ENCODE peak calls at places on chromosomes 5 and 9, in four cellular contexts. One of them, this sample, is unnamed. For H3K4me1, the result is how much of the 10 kb centered on the place peaks cover.

GRCh38 chr9:105835721-105836120 is 141.4 kb downstream of the TMEM38B start:
- DNase-seq in vagina: no peak
- DNase-seq in effector memory CD4-positive, alpha-beta T cell: no peak
- DNase-seq in astrocyte: no peak
- DNase-seq in this sample: no peak

GRCh38 chr9:112239708-112240107 is 64.6 kb upstream of the SUSD1 start:
- DNase-seq in vagina: no peak
- DNase-seq in effector memory CD4-positive, alpha-beta T cell: no peak
- DNase-seq in astrocyte: no peak
- DNase-seq in this sample: no peak

GRCh38 chr9:130206579-130206978 is 34.4 kb downstream of the NCS1 start:
- DNase-seq in vagina: no peak
- DNase-seq in effector memory CD4-positive, alpha-beta T cell: no peak
- DNase-seq in astrocyte: no peak
- DNase-seq in this sample: no peak

GRCh38 chr5:180590543-180591248 is 603 bp downstream of the SCGB3A1 start:
- DNase-seq in vagina: no peak
- DNase-seq in effector memory CD4-positive, alpha-beta T cell: no peak
- DNase-seq in astrocyte: no peak
- DNase-seq in this sample: no peak

GRCh38 chr9:28050046-28050445 is 476.8 kb upstream of the C9orf72 start:
- DNase-seq in vagina: no peak
- DNase-seq in effector memory CD4-positive, alpha-beta T cell: no peak
- DNase-seq in astrocyte: no peak
- DNase-seq in this sample: no peak

GRCh38 chr9:134880484-134881312 is at the start of gene FCN2:
- DNase-seq in vagina: no peak
- DNase-seq in effector memory CD4-positive, alpha-beta T cell: no peak
- DNase-seq in astrocyte: no peak
- DNase-seq in this sample: no peak

GRCh38 chr5:59506285-59506877 is 387.1 kb downstream of the PDE4D start:
- DNase-seq in vagina: no peak
- DNase-seq in effector memory CD4-positive, alpha-beta T cell: no peak
- DNase-seq in astrocyte: no peak
- DNase-seq in this sample: peak

GRCh38 chr9:10062629-10063395 is 550.0 kb downstream of the PTPRD start:
- DNase-seq in vagina: no peak
- DNase-seq in effector memory CD4-positive, alpha-beta T cell: no peak
- DNase-seq in astrocyte: peak
- DNase-seq in this sample: no peak

GRCh38 chr5:55585266-55585610 is 50.5 kb upstream of the PLPP1 start:
- DNase-seq in vagina: no peak
- DNase-seq in effector memory CD4-positive, alpha-beta T cell: no peak
- DNase-seq in astrocyte: no peak
- DNase-seq in this sample: no peak

GRCh38 chr9:22142681-22143080 is 133.6 kb upstream of the CDKN2B start:
- DNase-seq in vagina: no peak
- DNase-seq in effector memory CD4-positive, alpha-beta T cell: no peak
- DNase-seq in astrocyte: peak
- DNase-seq in this sample: peak

GRCh38 chr9:31321256-31321655 is 1063.2 kb upstream of the ACO1 start:
- DNase-seq in vagina: no peak
- DNase-seq in effector memory CD4-positive, alpha-beta T cell: no peak
- DNase-seq in astrocyte: no peak
- DNase-seq in this sample: no peak

GRCh38 chr9:106479679-106480078 is 383.3 kb upstream of the ZNF462 start:
- DNase-seq in vagina: no peak
- DNase-seq in effector memory CD4-positive, alpha-beta T cell: no peak
- DNase-seq in astrocyte: peak
- DNase-seq in this sample: peak

GRCh38 chr5:96567188-96567587 is 95.0 kb upstream of the CAST start:
- DNase-seq in vagina: no peak
- DNase-seq in effector memory CD4-positive, alpha-beta T cell: no peak
- DNase-seq in astrocyte: peak
- DNase-seq in this sample: peak

GRCh38 chr9:70753311-70753710 is 338.9 kb upstream of the KLF9 start:
- DNase-seq in vagina: no peak
- DNase-seq in effector memory CD4-positive, alpha-beta T cell: no peak
- DNase-seq in astrocyte: no peak
- DNase-seq in this sample: no peak

GRCh38 chr5:1874348-1874747 is 8.4 kb downstream of the IRX4 start:
- DNase-seq in vagina: no peak
- DNase-seq in effector memory CD4-positive, alpha-beta T cell: no peak
- DNase-seq in astrocyte: no peak
- DNase-seq in this sample: no peak

GRCh38 chr9:84697494-84698114 is 28.1 kb downstream of the NTRK2 start:
- DNase-seq in vagina: no peak
- DNase-seq in effector memory CD4-positive, alpha-beta T cell: no peak
- DNase-seq in astrocyte: peak
- DNase-seq in this sample: peak

GRCh38 chr5:178236126-178236525 is 3.5 kb upstream of the PHYKPL start:
- DNase-seq in vagina: no peak
- DNase-seq in effector memory CD4-positive, alpha-beta T cell: no peak
- DNase-seq in astrocyte: no peak
- DNase-seq in this sample: no peak

GRCh38 chr5:15834596-15835245 is 334.7 kb downstream of the FBXL7 start:
- DNase-seq in vagina: no peak
- DNase-seq in effector memory CD4-positive, alpha-beta T cell: no peak
- DNase-seq in astrocyte: peak
- DNase-seq in this sample: no peak

GRCh38 chr9:13450723-13451122 is 171.2 kb upstream of the MPDZ start:
- DNase-seq in vagina: no peak
- DNase-seq in effector memory CD4-positive, alpha-beta T cell: no peak
- DNase-seq in astrocyte: peak
- DNase-seq in this sample: peak

GRCh38 chr9:124786881-124787573 is 10.1 kb downstream of the OLFML2A start:
- DNase-seq in vagina: peak
- DNase-seq in effector memory CD4-positive, alpha-beta T cell: no peak
- DNase-seq in astrocyte: no peak
- DNase-seq in this sample: peak

GRCh38 chr9:115882911-115883310 is 270.7 kb upstream of the PAPPA start:
- DNase-seq in vagina: no peak
- DNase-seq in effector memory CD4-positive, alpha-beta T cell: no peak
- DNase-seq in astrocyte: no peak
- DNase-seq in this sample: no peak

GRCh38 chr9:116935149-116935897 is 248.2 kb downstream of the TRIM32 start:
- DNase-seq in vagina: no peak
- DNase-seq in effector memory CD4-positive, alpha-beta T cell: no peak
- DNase-seq in astrocyte: no peak
- DNase-seq in this sample: no peak

GRCh38 chr9:130243015-130243881 is 22.3 kb upstream of the HMCN2 start:
- DNase-seq in vagina: no peak
- DNase-seq in effector memory CD4-positive, alpha-beta T cell: peak
- DNase-seq in astrocyte: no peak
- DNase-seq in this sample: peak

GRCh38 chr5:88694087-88694703 is 188.8 kb downstream of the MEF2C start:
- DNase-seq in vagina: no peak
- DNase-seq in effector memory CD4-positive, alpha-beta T cell: no peak
- DNase-seq in astrocyte: no peak
- DNase-seq in this sample: no peak

GRCh38 chr5:146880985-146881384 is 2.4 kb upstream of the PPP2R2B start:
- DNase-seq in vagina: no peak
- DNase-seq in effector memory CD4-positive, alpha-beta T cell: no peak
- DNase-seq in astrocyte: no peak
- DNase-seq in this sample: no peak

GRCh38 chr9:111356567-111357244 is 26.7 kb upstream of the OR2K2 start:
- DNase-seq in vagina: no peak
- DNase-seq in effector memory CD4-positive, alpha-beta T cell: no peak
- DNase-seq in astrocyte: peak
- DNase-seq in this sample: peak

GRCh38 chr5:33843579-33843978 is 48.2 kb downstream of the ADAMTS12 start:
- DNase-seq in vagina: no peak
- DNase-seq in effector memory CD4-positive, alpha-beta T cell: no peak
- DNase-seq in astrocyte: peak
- DNase-seq in this sample: no peak

GRCh38 chr5:82599030-82599429 is 320.9 kb upstream of the RPS23 start:
- DNase-seq in vagina: no peak
- DNase-seq in effector memory CD4-positive, alpha-beta T cell: no peak
- DNase-seq in astrocyte: no peak
- DNase-seq in this sample: no peak

GRCh38 chr9:4828776-4829175 is 36.0 kb downstream of the RCL1 start:
- DNase-seq in vagina: no peak
- DNase-seq in effector memory CD4-positive, alpha-beta T cell: no peak
- DNase-seq in astrocyte: peak
- DNase-seq in this sample: peak

GRCh38 chr5:135869151-135869737 is 26.4 kb downstream of the IL9 start:
- DNase-seq in vagina: no peak
- DNase-seq in effector memory CD4-positive, alpha-beta T cell: no peak
- DNase-seq in astrocyte: no peak
- DNase-seq in this sample: no peak

GRCh38 chr9:6645153-6646027 is at the start of gene GLDC:
- DNase-seq in vagina: no peak
- DNase-seq in effector memory CD4-positive, alpha-beta T cell: peak
- DNase-seq in astrocyte: no peak
- DNase-seq in this sample: no peak

GRCh38 chr9:111427186-111427585 is 57.0 kb downstream of the ECPAS start:
- DNase-seq in vagina: no peak
- DNase-seq in effector memory CD4-positive, alpha-beta T cell: no peak
- DNase-seq in astrocyte: peak
- DNase-seq in this sample: no peak

GRCh38 chr5:96868603-96869371 is 7.5 kb upstream of the ERAP2 start:
- DNase-seq in vagina: no peak
- DNase-seq in effector memory CD4-positive, alpha-beta T cell: no peak
- DNase-seq in astrocyte: peak
- DNase-seq in this sample: peak

GRCh38 chr5:82610686-82611085 is 332.5 kb upstream of the RPS23 start:
- DNase-seq in vagina: no peak
- DNase-seq in effector memory CD4-positive, alpha-beta T cell: no peak
- DNase-seq in astrocyte: no peak
- DNase-seq in this sample: no peak

GRCh38 chr9:34993502-34994428 is 4.2 kb downstream of the DNAJB5 start:
- DNase-seq in vagina: peak
- DNase-seq in effector memory CD4-positive, alpha-beta T cell: no peak
- DNase-seq in astrocyte: peak
- DNase-seq in this sample: peak
- H3K4me1 ChIP-seq in vagina: half or more
- H3K4me1 ChIP-seq in effector memory CD4-positive, alpha-beta T cell: under half
- H3K4me1 ChIP-seq in astrocyte: half or more
- H3K4me1 ChIP-seq in this sample: under half

GRCh38 chr5:52948418-52949076 is 40.6 kb upstream of the ITGA2 start:
- DNase-seq in vagina: no peak
- DNase-seq in effector memory CD4-positive, alpha-beta T cell: peak
- DNase-seq in astrocyte: peak
- DNase-seq in this sample: peak

GRCh38 chr5:52945040-52945439 is 44.1 kb upstream of the ITGA2 start:
- DNase-seq in vagina: no peak
- DNase-seq in effector memory CD4-positive, alpha-beta T cell: no peak
- DNase-seq in astrocyte: no peak
- DNase-seq in this sample: no peak

GRCh38 chr5:52947851-52948250 is 41.3 kb upstream of the ITGA2 start:
- DNase-seq in vagina: no peak
- DNase-seq in effector memory CD4-positive, alpha-beta T cell: no peak
- DNase-seq in astrocyte: peak
- DNase-seq in this sample: no peak

GRCh38 chr5:52943808-52944207 is 45.3 kb upstream of the ITGA2 start:
- DNase-seq in vagina: no peak
- DNase-seq in effector memory CD4-positive, alpha-beta T cell: no peak
- DNase-seq in astrocyte: no peak
- DNase-seq in this sample: no peak

DNA sequence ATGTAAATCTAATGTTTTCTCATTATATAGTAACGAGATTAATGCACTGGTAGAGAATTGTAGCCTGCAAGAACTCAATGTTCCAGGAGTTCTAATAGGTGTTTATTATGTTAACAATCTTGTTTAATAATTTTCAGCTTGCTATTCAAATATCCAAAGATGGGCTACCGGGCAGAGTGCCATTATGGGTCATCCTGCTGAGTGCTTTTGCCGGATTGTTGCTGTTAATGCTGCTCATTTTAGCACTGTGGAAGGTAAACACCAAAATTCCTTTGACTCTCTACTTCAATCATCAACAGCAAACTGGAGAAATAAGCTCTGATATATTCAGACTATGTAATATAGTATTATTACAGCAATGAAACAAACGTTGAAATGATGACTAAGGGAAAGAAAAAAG is 41.9 kb upstream of the ITGA2 start:
- DNase-seq in vagina: no peak
- DNase-seq in effector memory CD4-positive, alpha-beta T cell: no peak
- DNase-seq in astrocyte: no peak
- DNase-seq in this sample: no peak
- H3K4me1 ChIP-seq in vagina: under half
- H3K4me1 ChIP-seq in effector memory CD4-positive, alpha-beta T cell: under half
- H3K4me1 ChIP-seq in astrocyte: under half
- H3K4me1 ChIP-seq in this sample: under half

DNA sequence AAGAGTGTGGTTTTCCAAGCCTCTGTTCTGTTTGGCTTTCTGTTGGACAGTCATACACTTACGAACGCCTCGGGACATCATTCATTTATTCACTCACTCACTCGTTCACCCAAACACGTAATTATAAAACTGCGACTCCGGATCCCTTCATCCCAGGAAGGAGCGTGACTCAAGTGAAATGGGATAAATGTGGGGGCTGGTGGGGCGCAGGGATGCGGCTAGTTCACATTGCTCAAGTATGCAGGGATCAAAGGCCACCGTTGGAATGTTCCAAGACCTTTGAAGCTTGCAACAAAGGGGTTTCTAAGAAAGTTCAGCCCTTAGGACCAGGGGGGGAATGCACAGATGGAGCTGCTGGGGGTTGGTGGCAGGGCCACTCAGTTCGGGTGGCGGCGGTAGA is 64.2 kb downstream of the CFAP77 start:
- DNase-seq in vagina: no peak
- DNase-seq in effector memory CD4-positive, alpha-beta T cell: no peak
- DNase-seq in astrocyte: no peak
- DNase-seq in this sample: no peak
- H3K4me1 ChIP-seq in vagina: under half
- H3K4me1 ChIP-seq in effector memory CD4-positive, alpha-beta T cell: under half
- H3K4me1 ChIP-seq in astrocyte: under half
- H3K4me1 ChIP-seq in this sample: under half

GRCh38 chr5:131634666-131634995 is 398 bp downstream of the RAPGEF6 start:
- DNase-seq in vagina: no peak
- DNase-seq in effector memory CD4-positive, alpha-beta T cell: peak
- DNase-seq in astrocyte: peak
- DNase-seq in this sample: peak
- H3K4me1 ChIP-seq in vagina: under half
- H3K4me1 ChIP-seq in effector memory CD4-positive, alpha-beta T cell: under half
- H3K4me1 ChIP-seq in astrocyte: under half
- H3K4me1 ChIP-seq in this sample: under half

GRCh38 chr9:37968228-37968672 is 64.3 kb upstream of the SLC25A51 start:
- DNase-seq in vagina: no peak
- DNase-seq in effector memory CD4-positive, alpha-beta T cell: no peak
- DNase-seq in astrocyte: peak
- DNase-seq in this sample: no peak

GRCh38 chr9:37967681-37968080 is 63.8 kb upstream of the SLC25A51 start:
- DNase-seq in vagina: no peak
- DNase-seq in effector memory CD4-positive, alpha-beta T cell: no peak
- DNase-seq in astrocyte: no peak
- DNase-seq in this sample: no peak

GRCh38 chr9:37970301-37971106 is 66.6 kb upstream of the SLC25A51 start:
- DNase-seq in vagina: no peak
- DNase-seq in effector memory CD4-positive, alpha-beta T cell: no peak
- DNase-seq in astrocyte: no peak
- DNase-seq in this sample: no peak

GRCh38 chr9:37969558-37970300 is 65.8 kb upstream of the SLC25A51 start:
- DNase-seq in vagina: no peak
- DNase-seq in effector memory CD4-positive, alpha-beta T cell: no peak
- DNase-seq in astrocyte: no peak
- DNase-seq in this sample: no peak

GRCh38 chr9:37969130-37969529 is 65.2 kb upstream of the SLC25A51 start:
- DNase-seq in vagina: no peak
- DNase-seq in effector memory CD4-positive, alpha-beta T cell: no peak
- DNase-seq in astrocyte: peak
- DNase-seq in this sample: no peak
- H3K4me1 ChIP-seq in vagina: half or more
- H3K4me1 ChIP-seq in effector memory CD4-positive, alpha-beta T cell: under half
- H3K4me1 ChIP-seq in astrocyte: half or more
- H3K4me1 ChIP-seq in this sample: under half

This sample was measured in SJCRH30.